ENCODE peak calls at places on chromosomes 13 and 19, in six cellular contexts. Q is AG09309, U is PC-3, Y is AG04449, J is NCI-H1417, V is LoVo. F is an unnamed sample.

GRCh38 chr19:50974702-50975555 is 5.5 kb upstream of the KLK6 start:
- DNase-seq in Y (no peak), Q (no peak), J (no peak), U (no peak), V (no peak), F (no peak)

GRCh38 chr13:99859178-99860177 is 112.1 kb downstream of the ZIC5 start:
- DNase-seq in V (no peak), Y (no peak), J (no peak), Q (no peak), U (no peak), F (no peak)

GRCh38 chr19:15508035-15508710 is at the start of gene CYP4F22:
- DNase-seq in J (no peak), V (no peak), U (no peak), Y (no peak), Q (no peak), F (no peak)

GRCh38 chr19:47511681-47512080 is 3.2 kb downstream of the NAPA start:
- DNase-seq in J (no peak), Y (no peak), V (no peak), U (no peak), Q (no peak), F (no peak)

GRCh38 chr13:99226493-99226892 is 25.8 kb downstream of the UBAC2 start:
- DNase-seq in J (no peak), Y (no peak), Q (no peak), V (no peak), U (no peak), F (no peak)

GRCh38 chr19:47428177-47428894 is 9.0 kb upstream of the MEIS3 start:
- DNase-seq in V (peak; percentile 92), U (peak; percentile 96), Y (peak; percentile 75), Q (peak; percentile 95), J (peak; percentile 94), F (peak; percentile 64)

GRCh38 chr13:89755729-89756492 is 1591.6 kb upstream of the MIR17HG start:
- DNase-seq in V (no peak), U (no peak), Y (no peak), Q (no peak), J (peak; percentile 6), F (no peak)

GRCh38 chr13:42580644-42581043 is 6.7 kb downstream of the TNFSF11 start:
- DNase-seq in Y (no peak), J (no peak), Q (no peak), U (peak; percentile 56), V (no peak), F (no peak)

GRCh38 chr13:98556417-98556816 is 20.5 kb downstream of the STK24 start:
- DNase-seq in V (no peak), J (no peak), Y (no peak), Q (no peak), U (no peak), F (no peak)

GRCh38 chr19:5013761-5014160 is 44.8 kb downstream of the KDM4B start:
- DNase-seq in J (no peak), Q (no peak), Y (no peak), V (no peak), U (no peak), F (no peak)

GRCh38 chr19:2166741-2167738 is 3.3 kb downstream of the DOT1L start:
- DNase-seq in U (peak; percentile 70), Q (no peak), Y (no peak), J (peak; percentile 20), V (peak; percentile 43), F (no peak)

GRCh38 chr13:75399168-75399878 is 82.6 kb downstream of the TBC1D4 start:
- DNase-seq in U (no peak), V (no peak), Y (peak; percentile 9), Q (peak; percentile 4), J (no peak), F (no peak)

GRCh38 chr19:50486823-50487515 is 10.3 kb upstream of the GARIN5A start:
- DNase-seq in Y (no peak), Q (no peak), J (no peak), U (peak; percentile 83), V (no peak), F (no peak)

GRCh38 chr13:101417043-101417406 is 717 bp upstream of the NALCN start:
- DNase-seq in J (peak; percentile 87), U (peak; percentile 91), Y (no peak), V (no peak), Q (no peak), F (no peak)

GRCh38 chr13:97316390-97316789 is 94.3 kb downstream of the MBNL2 start:
- DNase-seq in Q (no peak), J (no peak), U (no peak), Y (no peak), V (no peak), F (no peak)

GRCh38 chr19:41223431-41224234 is 4.6 kb downstream of the AXL start:
- DNase-seq in U (peak; percentile 92), Y (no peak), J (no peak), V (peak; percentile 51), Q (peak; percentile 58), F (no peak)

GRCh38 chr13:38804061-38804460 is 117.2 kb downstream of the FREM2 start:
- DNase-seq in Y (no peak), Q (no peak), U (no peak), V (no peak), J (no peak), F (no peak)

GRCh38 chr19:49889687-49890348 is 6.9 kb downstream of the IL4I1 start:
- DNase-seq in V (peak; percentile 52), U (no peak), Y (no peak), J (peak; percentile 83), Q (no peak), F (no peak)

GRCh38 chr19:17680235-17680722 is 7.9 kb downstream of the UNC13A start:
- DNase-seq in J (no peak), Q (peak; percentile 28), Y (no peak), U (peak; percentile 51), V (peak; percentile 75), F (no peak)

F was measured in NCI-H2081 treated with DMSO at 0.1 percent for 48 hours.